ENCODE peak calls at places on chromosomes 13 and 19, in four cellular contexts. Z is head of caudate nucleus; Y is uterus; V is activated naive CD4-positive, alpha-beta T cell treated with anti-CD3 and anti-CD28 coated beads for 36 hours. O is an unnamed sample.

GRCh38 chr19:44587863-44588752 is 25.3 kb upstream of the IGSF23 start:
- DNase-seq in Z (no peak), Y (no peak), V (peak; percentile 74), O (peak; percentile 73)

GRCh38 chr13:51323824-51324511 is 15.5 kb upstream of the SERPINE3 start:
- DNase-seq in Z (no peak), Y (no peak), V (no peak), O (no peak)

GRCh38 chr19:44212865-44213346 is 574 bp downstream of the ZNF227 start:
- DNase-seq in Z (no peak), Y (no peak), V (peak; percentile 18), O (no peak)

GRCh38 chr13:42113478-42113877 is 65.0 kb downstream of the DGKH start:
- DNase-seq in Z (no peak), Y (no peak), V (no peak), O (no peak)

GRCh38 chr19:10501971-10502523 is 1.1 kb downstream of the KEAP1 start:
- DNase-seq in Z (peak; percentile 85), Y (peak; percentile 62), V (peak; percentile 50), O (peak; percentile 50)

GRCh38 chr19:33784432-33784831 is 12.2 kb upstream of the KCTD15 start:
- DNase-seq in Z (no peak), Y (no peak), V (no peak), O (no peak)

GRCh38 chr13:30978981-30979956 is 46.8 kb downstream of the TEX26 start:
- DNase-seq in Z (no peak), Y (no peak), V (peak; percentile 57), O (peak; percentile 63)

GRCh38 chr13:51937320-51938290 is 73.6 kb downstream of the ATP7B start:
- DNase-seq in Z (no peak), Y (no peak), V (no peak), O (no peak)

GRCh38 chr19:11692127-11692790 is 46.5 kb downstream of the ZNF823 start:
- DNase-seq in Z (no peak), Y (no peak), V (no peak), O (peak; percentile 12)

GRCh38 chr13:100594731-100595130 is 6.1 kb upstream of the GGACT start:
- DNase-seq in Z (no peak), Y (no peak), V (no peak), O (no peak)

GRCh38 chr19:6260912-6261636 is 18.7 kb downstream of the MLLT1 start:
- DNase-seq in Z (no peak), Y (peak; percentile 21), V (peak; percentile 41), O (peak; percentile 48)

GRCh38 chr19:50036905-50037304 is 11.1 kb downstream of the ZNF473 start:
- DNase-seq in Z (no peak), Y (no peak), V (no peak), O (no peak)

GRCh38 chr13:28468520-28468915 is 26.4 kb downstream of the FLT1 start:
- DNase-seq in Z (no peak), Y (no peak), V (no peak), O (peak; percentile 4)

GRCh38 chr19:43768273-43769050 is 12.3 kb downstream of the KCNN4 start:
- DNase-seq in Z (no peak), Y (no peak), V (no peak), O (no peak)

GRCh38 chr13:44819245-44819644 is 170.0 kb downstream of the NUFIP1 start:
- DNase-seq in Z (no peak), Y (no peak), V (peak; percentile 43), O (peak; percentile 15)

GRCh38 chr19:35037716-35038622 is 3.6 kb upstream of the HPN start:
- DNase-seq in Z (peak; percentile 71), Y (no peak), V (no peak), O (no peak)

GRCh38 chr19:58586131-58586765 is 13.1 kb upstream of the MZF1 start:
- DNase-seq in Z (no peak), Y (no peak), V (no peak), O (no peak)

GRCh38 chr19:36060430-36060829 is 5.7 kb downstream of the WDR62 start:
- DNase-seq in Z (peak; percentile 83), Y (peak; percentile 35), V (peak; percentile 20), O (peak; percentile 31)

GRCh38 chr13:91647361-91647970 is 249.0 kb downstream of the GPC5 start:
- DNase-seq in Z (no peak), Y (no peak), V (no peak), O (peak; percentile 2)

GRCh38 chr13:112954488-112955270 is 14.3 kb upstream of the MCF2L start:
- DNase-seq in Z (no peak), Y (no peak), V (no peak), O (no peak)

O was measured in activated CD4-positive, alpha-beta T cell treated with anti-CD3 and anti-CD28 coated beads for 48 hours.